ENCODE peak calls at places on chromosome 16, in seven cellular contexts. One of them, this sample, is unnamed.

GRCh38 chr16:28863929-28864886 is 565 bp downstream of the SH2B1 start:
- DNase-seq in SK-N-SH: peak
- DNase-seq in astrocyte: peak
- DNase-seq in IMR-90: peak
- DNase-seq in colonic mucosa: peak
- DNase-seq in H9: no peak
- DNase-seq in SK-N-MC: no peak
- DNase-seq in this sample: no peak

GRCh38 chr16:88383401-88384221 is 852 bp downstream of the ZNF469 start:
- DNase-seq in SK-N-SH: peak
- DNase-seq in astrocyte: peak
- DNase-seq in IMR-90: peak
- DNase-seq in colonic mucosa: no peak
- DNase-seq in H9: no peak
- DNase-seq in SK-N-MC: no peak
- DNase-seq in this sample: no peak

GRCh38 chr16:57262841-57263584 is 18.0 kb downstream of the ARL2BP start:
- DNase-seq in SK-N-SH: peak
- DNase-seq in astrocyte: no peak
- DNase-seq in IMR-90: no peak
- DNase-seq in colonic mucosa: no peak
- DNase-seq in H9: no peak
- DNase-seq in SK-N-MC: no peak
- DNase-seq in this sample: no peak

GRCh38 chr16:13269905-13270528 is 368.6 kb downstream of the SHISA9 start:
- DNase-seq in SK-N-SH: no peak
- DNase-seq in astrocyte: no peak
- DNase-seq in IMR-90: no peak
- DNase-seq in colonic mucosa: no peak
- DNase-seq in H9: no peak
- DNase-seq in SK-N-MC: no peak
- DNase-seq in this sample: no peak

GRCh38 chr16:57795431-57795878 is 6.8 kb downstream of the KIFC3 start:
- DNase-seq in SK-N-SH: peak
- DNase-seq in astrocyte: peak
- DNase-seq in IMR-90: peak
- DNase-seq in colonic mucosa: no peak
- DNase-seq in H9: peak
- DNase-seq in SK-N-MC: no peak
- DNase-seq in this sample: peak

GRCh38 chr16:56824804-56825203 is 40.2 kb upstream of the SLC12A3 start:
- DNase-seq in SK-N-SH: no peak
- DNase-seq in astrocyte: no peak
- DNase-seq in IMR-90: no peak
- DNase-seq in colonic mucosa: no peak
- DNase-seq in H9: no peak
- DNase-seq in SK-N-MC: no peak
- DNase-seq in this sample: no peak

GRCh38 chr16:2858245-2859025 is 465 bp upstream of the PRSS22 start:
- DNase-seq in SK-N-SH: peak
- DNase-seq in astrocyte: no peak
- DNase-seq in IMR-90: no peak
- DNase-seq in colonic mucosa: peak
- DNase-seq in H9: peak
- DNase-seq in SK-N-MC: no peak
- DNase-seq in this sample: peak

GRCh38 chr16:15466131-15466530 is 31.7 kb downstream of the BMERB1 start:
- DNase-seq in SK-N-SH: no peak
- DNase-seq in astrocyte: no peak
- DNase-seq in IMR-90: no peak
- DNase-seq in colonic mucosa: no peak
- DNase-seq in H9: no peak
- DNase-seq in SK-N-MC: no peak
- DNase-seq in this sample: no peak

GRCh38 chr16:9119795-9120194 is 28.4 kb downstream of the HAPSTR1 start:
- DNase-seq in SK-N-SH: no peak
- DNase-seq in astrocyte: peak
- DNase-seq in IMR-90: peak
- DNase-seq in colonic mucosa: no peak
- DNase-seq in H9: no peak
- DNase-seq in SK-N-MC: no peak
- DNase-seq in this sample: no peak

GRCh38 chr16:5756969-5757368 is 659.4 kb upstream of the EEF2KMT start:
- DNase-seq in SK-N-SH: no peak
- DNase-seq in astrocyte: no peak
- DNase-seq in IMR-90: no peak
- DNase-seq in colonic mucosa: no peak
- DNase-seq in H9: no peak
- DNase-seq in SK-N-MC: no peak
- DNase-seq in this sample: peak

GRCh38 chr16:85663891-85664321 is 24.8 kb downstream of the GINS2 start:
- DNase-seq in SK-N-SH: no peak
- DNase-seq in astrocyte: no peak
- DNase-seq in IMR-90: peak
- DNase-seq in colonic mucosa: no peak
- DNase-seq in H9: no peak
- DNase-seq in SK-N-MC: no peak
- DNase-seq in this sample: no peak

GRCh38 chr16:55992551-55992950 is 117.4 kb upstream of the CES5A start:
- DNase-seq in SK-N-SH: no peak
- DNase-seq in astrocyte: no peak
- DNase-seq in IMR-90: no peak
- DNase-seq in colonic mucosa: no peak
- DNase-seq in H9: no peak
- DNase-seq in SK-N-MC: no peak
- DNase-seq in this sample: no peak

GRCh38 chr16:4660454-4661007 is 32.8 kb upstream of the NUDT16L1 start:
- DNase-seq in SK-N-SH: peak
- DNase-seq in astrocyte: peak
- DNase-seq in IMR-90: peak
- DNase-seq in colonic mucosa: no peak
- DNase-seq in H9: no peak
- DNase-seq in SK-N-MC: no peak
- DNase-seq in this sample: no peak

GRCh38 chr16:89155184-89155679 is 16.3 kb upstream of the CDH15 start:
- DNase-seq in SK-N-SH: no peak
- DNase-seq in astrocyte: peak
- DNase-seq in IMR-90: peak
- DNase-seq in colonic mucosa: peak
- DNase-seq in H9: no peak
- DNase-seq in SK-N-MC: no peak
- DNase-seq in this sample: no peak

GRCh38 chr16:81429045-81429521 is 15.5 kb upstream of the CMIP start:
- DNase-seq in SK-N-SH: peak
- DNase-seq in astrocyte: no peak
- DNase-seq in IMR-90: peak
- DNase-seq in colonic mucosa: no peak
- DNase-seq in H9: peak
- DNase-seq in SK-N-MC: no peak
- DNase-seq in this sample: peak

GRCh38 chr16:58497935-58498334 is 2.0 kb upstream of the NDRG4 start:
- DNase-seq in SK-N-SH: no peak
- DNase-seq in astrocyte: no peak
- DNase-seq in IMR-90: no peak
- DNase-seq in colonic mucosa: no peak
- DNase-seq in H9: no peak
- DNase-seq in SK-N-MC: no peak
- DNase-seq in this sample: no peak

GRCh38 chr16:73043828-73044493 is 4.0 kb downstream of the ZFHX3 start:
- DNase-seq in SK-N-SH: no peak
- DNase-seq in astrocyte: peak
- DNase-seq in IMR-90: peak
- DNase-seq in colonic mucosa: no peak
- DNase-seq in H9: no peak
- DNase-seq in SK-N-MC: no peak
- DNase-seq in this sample: no peak

GRCh38 chr16:52469775-52470174 is 77.2 kb downstream of the TOX3 start:
- DNase-seq in SK-N-SH: no peak
- DNase-seq in astrocyte: peak
- DNase-seq in IMR-90: no peak
- DNase-seq in colonic mucosa: no peak
- DNase-seq in H9: no peak
- DNase-seq in SK-N-MC: no peak
- DNase-seq in this sample: no peak

GRCh38 chr16:89009343-89010209 is 32.6 kb upstream of the CBFA2T3 start:
- DNase-seq in SK-N-SH: no peak
- DNase-seq in astrocyte: no peak
- DNase-seq in IMR-90: no peak
- DNase-seq in colonic mucosa: no peak
- DNase-seq in H9: peak
- DNase-seq in SK-N-MC: no peak
- DNase-seq in this sample: peak

GRCh38 chr16:57000271-57001025 is 11.1 kb downstream of the NLRC5 start:
- DNase-seq in SK-N-SH: no peak
- DNase-seq in astrocyte: peak
- DNase-seq in IMR-90: peak
- DNase-seq in colonic mucosa: no peak
- DNase-seq in H9: no peak
- DNase-seq in SK-N-MC: no peak
- DNase-seq in this sample: peak

GRCh38 chr16:1144476-1145382 is 8.2 kb upstream of the CACNA1H start:
- DNase-seq in SK-N-SH: no peak
- DNase-seq in astrocyte: no peak
- DNase-seq in IMR-90: no peak
- DNase-seq in colonic mucosa: no peak
- DNase-seq in H9: no peak
- DNase-seq in SK-N-MC: no peak
- DNase-seq in this sample: no peak
- H3K9ac ChIP-seq in SK-N-SH: no peak
- H3K9ac ChIP-seq in astrocyte: no peak
- H3K9ac ChIP-seq in IMR-90: no peak
- H3K9ac ChIP-seq in colonic mucosa: no peak
- H3K9ac ChIP-seq in H9: no peak
- H3K9ac ChIP-seq in SK-N-MC: no peak
- H3K9ac ChIP-seq in this sample: no peak

GRCh38 chr16:67942510-67943255 is 1.2 kb downstream of the LCAT start:
- DNase-seq in SK-N-SH: no peak
- DNase-seq in astrocyte: no peak
- DNase-seq in IMR-90: no peak
- DNase-seq in colonic mucosa: no peak
- DNase-seq in H9: peak
- DNase-seq in SK-N-MC: no peak
- DNase-seq in this sample: no peak
- H3K9ac ChIP-seq in SK-N-SH: no peak
- H3K9ac ChIP-seq in astrocyte: no peak
- H3K9ac ChIP-seq in IMR-90: no peak
- H3K9ac ChIP-seq in colonic mucosa: no peak
- H3K9ac ChIP-seq in H9: no peak
- H3K9ac ChIP-seq in SK-N-MC: no peak
- H3K9ac ChIP-seq in this sample: no peak

GRCh38 chr16:84629580-84629979 is 11.7 kb upstream of the COTL1 start:
- DNase-seq in SK-N-SH: no peak
- DNase-seq in astrocyte: no peak
- DNase-seq in IMR-90: no peak
- DNase-seq in colonic mucosa: no peak
- DNase-seq in H9: no peak
- DNase-seq in SK-N-MC: no peak
- DNase-seq in this sample: no peak

GRCh38 chr16:84631882-84632281 is 14.0 kb upstream of the COTL1 start:
- DNase-seq in SK-N-SH: no peak
- DNase-seq in astrocyte: no peak
- DNase-seq in IMR-90: no peak
- DNase-seq in colonic mucosa: no peak
- DNase-seq in H9: no peak
- DNase-seq in SK-N-MC: no peak
- DNase-seq in this sample: no peak

GRCh38 chr16:84630009-84630408 is 12.1 kb upstream of the COTL1 start:
- DNase-seq in SK-N-SH: no peak
- DNase-seq in astrocyte: no peak
- DNase-seq in IMR-90: no peak
- DNase-seq in colonic mucosa: no peak
- DNase-seq in H9: no peak
- DNase-seq in SK-N-MC: no peak
- DNase-seq in this sample: no peak

GRCh38 chr16:84630446-84631152 is 12.7 kb upstream of the COTL1 start:
- DNase-seq in SK-N-SH: no peak
- DNase-seq in astrocyte: no peak
- DNase-seq in IMR-90: no peak
- DNase-seq in colonic mucosa: no peak
- DNase-seq in H9: no peak
- DNase-seq in SK-N-MC: no peak
- DNase-seq in this sample: no peak

GRCh38 chr16:84631153-84631466 is 13.2 kb upstream of the COTL1 start:
- DNase-seq in SK-N-SH: no peak
- DNase-seq in astrocyte: no peak
- DNase-seq in IMR-90: no peak
- DNase-seq in colonic mucosa: no peak
- DNase-seq in H9: no peak
- DNase-seq in SK-N-MC: no peak
- DNase-seq in this sample: no peak
- H3K9ac ChIP-seq in SK-N-SH: no peak
- H3K9ac ChIP-seq in astrocyte: no peak
- H3K9ac ChIP-seq in IMR-90: no peak
- H3K9ac ChIP-seq in colonic mucosa: no peak
- H3K9ac ChIP-seq in H9: no peak
- H3K9ac ChIP-seq in SK-N-MC: no peak
- H3K9ac ChIP-seq in this sample: no peak

DNA sequence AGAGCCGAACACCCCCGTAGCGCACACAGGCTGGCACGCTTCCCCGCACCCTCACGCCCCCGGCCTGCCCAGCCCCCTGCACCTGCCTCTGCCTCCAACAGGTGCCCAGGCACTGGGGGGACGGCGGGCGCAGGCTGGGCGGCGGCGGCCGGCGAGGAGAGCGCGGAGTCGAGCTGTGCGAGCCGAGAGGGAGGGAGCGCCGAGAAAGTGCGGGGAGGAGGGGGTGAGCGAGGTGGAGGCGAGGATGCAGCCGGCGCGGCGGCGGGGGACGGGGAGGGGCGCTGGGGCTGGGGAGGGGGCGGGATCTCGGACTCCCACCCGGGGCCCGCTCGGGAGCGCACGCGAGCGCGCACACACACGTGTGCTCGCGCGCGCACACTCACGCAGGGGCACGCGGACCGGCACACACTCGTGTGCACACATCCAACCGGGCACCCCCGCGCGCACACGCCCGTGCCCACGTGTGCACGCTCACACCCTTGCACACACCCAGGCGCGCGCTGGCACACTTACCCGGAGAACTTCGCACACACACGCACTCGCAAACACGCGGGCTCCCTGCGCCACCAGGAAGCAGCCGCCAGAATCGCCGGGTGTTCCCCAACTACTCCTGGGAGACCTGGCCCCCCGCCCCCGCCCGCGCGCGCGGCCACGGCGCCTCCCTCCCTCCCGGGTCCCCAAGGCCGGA is at the start of gene DOC2A:
- DNase-seq in SK-N-SH: peak
- DNase-seq in astrocyte: no peak
- DNase-seq in IMR-90: no peak
- DNase-seq in colonic mucosa: no peak
- DNase-seq in H9: peak
- DNase-seq in SK-N-MC: no peak
- DNase-seq in this sample: no peak
- H3K9ac ChIP-seq in SK-N-SH: no peak
- H3K9ac ChIP-seq in astrocyte: no peak
- H3K9ac ChIP-seq in IMR-90: no peak
- H3K9ac ChIP-seq in colonic mucosa: no peak
- H3K9ac ChIP-seq in H9: no peak
- H3K9ac ChIP-seq in SK-N-MC: peak
- H3K9ac ChIP-seq in this sample: peak